ENCODE peak calls at places on chromosome 7, in seven cellular contexts. C is WTC11; L is fibroblast of villous mesenchyme; G is heart left ventricle; N is CD4-positive, alpha-beta T cell; T is breast epithelium; U is D721Med. Q is an unnamed sample.
A peak's percentile ranks its signal among the peaks of the same experiment; 100 is the strongest.

GRCh38 chr7:95646350-95646749 is 50.0 kb upstream of the PDK4 start:
- DNase-seq in C (no peak), N (no peak), U (no peak), L (no peak), G (no peak), T (no peak), Q (no peak)

GRCh38 chr7:74083928-74084721 is 521 bp downstream of the LIMK1 start:
- DNase-seq in T (no peak), U (peak; percentile 57), G (no peak), C (no peak), L (peak; percentile 72), N (no peak), Q (peak; percentile 49)

GRCh38 chr7:115561341-115562110 is 469.0 kb downstream of the TFEC start:
- DNase-seq in T (no peak), N (no peak), G (no peak), C (no peak), U (no peak), L (peak; percentile 89), Q (no peak)

GRCh38 chr7:115676080-115676479 is 354.5 kb downstream of the TFEC start:
- DNase-seq in G (no peak), N (no peak), L (peak; percentile 60), T (no peak), U (no peak), C (no peak), Q (no peak)

GRCh38 chr7:27219821-27220220 is 19.9 kb upstream of the HOXA13 start:
- DNase-seq in N (no peak), T (no peak), G (no peak), C (no peak), L (no peak), U (no peak), Q (no peak)

GRCh38 chr7:26182283-26182682 is 18.3 kb downstream of the HNRNPA2B1 start:
- DNase-seq in G (no peak), L (no peak), N (no peak), C (no peak), T (no peak), U (no peak), Q (peak; percentile 49)

GRCh38 chr7:115533785-115534184 is 496.8 kb downstream of the TFEC start:
- DNase-seq in U (no peak), G (no peak), L (peak; percentile 2), C (no peak), N (no peak), T (no peak), Q (no peak)

GRCh38 chr7:142485617-142486226 is 227.9 kb upstream of the PRSS58 start:
- DNase-seq in G (no peak), N (no peak), U (no peak), C (peak; percentile 63), T (no peak), L (no peak), Q (no peak)

GRCh38 chr7:22576941-22577927 is 77.2 kb upstream of the STEAP1B start:
- DNase-seq in C (no peak), U (no peak), L (peak; percentile 100), N (no peak), T (peak; percentile 48), G (no peak), Q (no peak)

GRCh38 chr7:34087892-34088891 is 182.9 kb downstream of the BMPER start:
- DNase-seq in T (no peak), U (no peak), G (no peak), N (no peak), C (peak; percentile 73), L (peak; percentile 63), Q (no peak)

GRCh38 chr7:4204530-4205165 is 477.4 kb upstream of the FOXK1 start:
- DNase-seq in G (no peak), N (peak; percentile 34), C (no peak), L (no peak), T (no peak), U (no peak), Q (no peak)

GRCh38 chr7:64637521-64638445 is 28.1 kb upstream of the ZNF107 start:
- DNase-seq in U (no peak), L (no peak), G (no peak), N (no peak), T (peak; percentile 68), C (no peak), Q (no peak)

GRCh38 chr7:64634406-64635062 is 31.4 kb upstream of the ZNF107 start:
- DNase-seq in U (no peak), C (no peak), G (no peak), T (no peak), L (no peak), N (no peak), Q (no peak)

GRCh38 chr7:64638822-64639221 is 27.1 kb upstream of the ZNF107 start:
- DNase-seq in T (no peak), U (no peak), G (no peak), L (no peak), C (no peak), N (no peak), Q (no peak)

GRCh38 chr7:64633401-64633800 is 32.5 kb upstream of the ZNF107 start:
- DNase-seq in L (no peak), U (no peak), G (no peak), N (no peak), T (no peak), C (no peak), Q (no peak)

DNA sequence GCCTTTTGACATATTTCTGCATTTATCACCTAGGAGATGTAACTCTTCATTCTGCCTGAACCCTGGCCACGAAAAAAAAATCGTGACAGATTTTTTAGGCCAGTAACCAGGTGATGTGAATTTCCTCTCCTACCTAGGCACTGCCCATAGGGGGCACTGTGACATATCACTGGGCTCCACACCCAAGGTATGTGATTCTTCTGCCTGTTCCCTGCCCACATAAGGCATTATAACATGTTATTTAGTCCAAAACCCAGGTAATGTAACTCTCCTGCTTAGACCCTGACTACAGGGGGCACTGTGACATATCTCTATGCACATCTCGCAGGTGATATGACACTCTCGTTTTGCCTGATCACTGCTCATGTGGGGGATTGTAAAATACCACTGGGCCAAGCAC is 29.5 kb upstream of the ZNF107 start:
- DNase-seq in N (no peak), U (no peak), T (no peak), G (no peak), C (no peak), L (no peak), Q (no peak)
- TF ChIP-seq CTCF in N (no peak), U (no peak), T (no peak), G (no peak), C (no peak), L (no peak), Q (peak; percentile 9)

GRCh38 chr7:139321071-139321745 is 19.9 kb upstream of the FMC1 start:
- DNase-seq in N (no peak), G (no peak), T (no peak), L (peak; percentile 52), U (no peak), C (peak; percentile 18), Q (no peak)
- TF ChIP-seq CTCF in N (no peak), G (no peak), T (no peak), L (peak; percentile 63), U (peak; percentile 43), C (no peak), Q (no peak)

GRCh38 chr7:1176891-1177373 is 16.9 kb upstream of the ZFAND2A start:
- DNase-seq in N (peak; percentile 67), C (peak; percentile 80), U (peak; percentile 44), T (no peak), L (peak; percentile 65), G (peak; percentile 50), Q (peak; percentile 78)
- TF ChIP-seq CTCF in N (peak; percentile 31), C (peak; percentile 62), U (peak; percentile 60), T (no peak), L (peak; percentile 76), G (peak; percentile 40), Q (peak; percentile 38)

GRCh38 chr7:80060218-80060806 is 74.3 kb upstream of the GNAI1 start:
- DNase-seq in N (no peak), G (no peak), U (no peak), T (no peak), C (no peak), L (peak; percentile 85), Q (no peak)
- TF ChIP-seq CTCF in N (peak; percentile 49), G (peak; percentile 45), U (peak; percentile 61), T (peak; percentile 36), C (peak; percentile 39), L (peak; percentile 47), Q (peak; percentile 67)

DNA sequence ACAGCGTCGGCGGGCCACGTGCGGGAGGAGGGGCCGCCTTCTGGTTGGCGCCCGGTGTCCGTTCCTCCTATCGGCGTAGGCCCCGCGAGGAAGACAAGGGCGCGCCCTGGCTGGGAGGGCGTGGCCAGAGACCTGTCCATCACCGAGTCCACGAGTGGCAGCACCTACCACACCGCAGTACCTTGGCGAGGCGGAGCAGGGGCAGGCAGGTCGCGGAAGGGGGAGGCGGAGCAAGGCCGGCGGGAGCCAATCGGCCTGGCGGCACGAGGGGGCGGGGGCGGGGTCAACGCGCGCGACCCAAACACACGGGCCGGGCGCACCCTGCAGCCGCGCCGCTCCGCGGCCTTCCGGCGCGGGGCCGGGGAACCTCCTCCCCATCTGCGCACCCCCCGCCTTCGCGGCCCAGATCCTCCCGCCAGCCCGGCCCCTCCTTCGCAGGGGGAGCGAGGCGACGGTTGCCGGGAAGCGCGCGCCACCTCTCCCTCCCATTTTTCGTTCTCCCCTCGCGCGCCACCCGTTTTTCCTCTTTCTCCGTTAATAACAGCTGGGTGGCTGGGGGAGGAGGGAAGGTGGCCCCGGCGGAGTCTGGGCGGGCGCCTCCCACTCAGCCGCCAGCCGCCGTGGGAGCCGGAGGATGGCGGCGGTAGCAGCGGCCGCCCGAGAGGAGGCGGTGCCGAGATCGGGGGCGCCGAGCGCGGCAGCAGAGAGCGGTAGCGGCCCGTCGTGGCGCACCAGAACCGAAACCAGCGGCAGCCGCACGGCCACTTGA is at the start of gene ZNRF2:
- DNase-seq in U (peak; percentile 82), C (peak; percentile 99), T (peak; percentile 99), G (peak; percentile 98), L (peak; percentile 98), N (peak; percentile 98), Q (peak; percentile 100)
- TF ChIP-seq CTCF in U (peak; percentile 16), C (no peak), T (peak; percentile 49), G (peak; percentile 71), L (peak; percentile 38), N (peak; percentile 44), Q (peak; percentile 46)